ENCODE peak calls at places on chromosome 16, in four cellular contexts. One of them, this sample, is unnamed. For H3K4me1, the result is how much of the 10 kb centered on the place peaks cover.

GRCh38 chr16:73527191-73527590 is 479.3 kb upstream of the ZFHX3 start:
- DNase-seq in K562: no peak
- DNase-seq in HCT116: no peak
- DNase-seq in HepG2: no peak
- DNase-seq in this sample: no peak

GRCh38 chr16:24978370-24978914 is 36.7 kb downstream of the ARHGAP17 start:
- DNase-seq in K562: no peak
- DNase-seq in HCT116: no peak
- DNase-seq in HepG2: no peak
- DNase-seq in this sample: no peak

GRCh38 chr16:66386629-66387622 is 20.4 kb downstream of the CDH5 start:
- DNase-seq in K562: no peak
- DNase-seq in HCT116: no peak
- DNase-seq in HepG2: no peak
- DNase-seq in this sample: no peak

GRCh38 chr16:11609474-11610120 is 22.9 kb upstream of the LITAF start:
- DNase-seq in K562: no peak
- DNase-seq in HCT116: no peak
- DNase-seq in HepG2: no peak
- DNase-seq in this sample: no peak

GRCh38 chr16:726438-727290 is at the start of the genes CCDC78 and HAGHL:
- DNase-seq in K562: peak
- DNase-seq in HCT116: no peak
- DNase-seq in HepG2: no peak
- DNase-seq in this sample: no peak

GRCh38 chr16:70715860-70716357 is 30.1 kb upstream of the MTSS2 start:
- DNase-seq in K562: no peak
- DNase-seq in HCT116: no peak
- DNase-seq in HepG2: no peak
- DNase-seq in this sample: no peak

GRCh38 chr16:77584205-77584859 is 138.0 kb upstream of the NUDT7 start:
- DNase-seq in K562: peak
- DNase-seq in HCT116: peak
- DNase-seq in HepG2: peak
- DNase-seq in this sample: peak

GRCh38 chr16:3503513-3503912 is 2.7 kb downstream of the CLUAP1 start:
- DNase-seq in K562: no peak
- DNase-seq in HCT116: no peak
- DNase-seq in HepG2: no peak
- DNase-seq in this sample: no peak

GRCh38 chr16:24775455-24775854 is 46.0 kb downstream of the TNRC6A start:
- DNase-seq in K562: no peak
- DNase-seq in HCT116: no peak
- DNase-seq in HepG2: no peak
- DNase-seq in this sample: no peak

GRCh38 chr16:65285128-65286120 is 163.6 kb upstream of the CDH11 start:
- DNase-seq in K562: no peak
- DNase-seq in HCT116: no peak
- DNase-seq in HepG2: no peak
- DNase-seq in this sample: no peak

GRCh38 chr16:54283735-54284318 is 2.8 kb downstream of the IRX3 start:
- DNase-seq in K562: no peak
- DNase-seq in HCT116: no peak
- DNase-seq in HepG2: no peak
- DNase-seq in this sample: no peak

GRCh38 chr16:12801511-12802042 is 2.1 kb downstream of the CPPED1 start:
- DNase-seq in K562: peak
- DNase-seq in HCT116: no peak
- DNase-seq in HepG2: peak
- DNase-seq in this sample: no peak

DNA sequence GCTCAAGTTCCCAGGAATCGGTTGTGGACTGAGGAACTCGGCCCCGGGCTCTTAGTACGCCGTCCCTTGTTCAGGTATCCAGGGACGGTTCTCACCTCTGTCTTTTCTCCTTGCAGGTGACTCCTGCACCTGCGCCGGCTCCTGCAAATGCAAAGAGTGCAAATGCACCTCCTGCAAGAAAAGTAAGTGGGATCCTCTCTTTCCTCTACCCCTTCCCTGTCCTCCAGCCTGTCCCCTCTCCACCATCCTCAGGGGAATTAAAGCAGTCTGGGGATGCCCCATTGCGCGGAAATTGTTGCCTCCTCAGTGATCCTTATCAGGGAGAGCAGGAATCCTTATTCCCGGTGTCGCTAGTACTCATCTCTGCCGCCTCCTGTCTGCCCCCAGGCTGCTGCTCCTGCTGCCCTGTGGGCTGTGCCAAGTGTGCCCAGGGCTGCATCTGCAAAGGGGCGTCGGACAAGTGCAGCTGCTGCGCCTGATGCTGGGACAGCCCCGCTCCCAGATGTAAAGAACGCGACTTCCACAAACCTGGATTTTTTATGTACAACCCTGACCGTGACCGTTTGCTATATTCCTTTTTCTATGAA is 585 bp downstream of the MT2A start:
- DNase-seq in K562: no peak
- DNase-seq in HCT116: no peak
- DNase-seq in HepG2: no peak
- DNase-seq in this sample: no peak
- H3K4me1 ChIP-seq in K562: under half
- H3K4me1 ChIP-seq in HCT116: half or more
- H3K4me1 ChIP-seq in HepG2: half or more
- H3K4me1 ChIP-seq in this sample: half or more

GRCh38 chr16:50473375-50473945 is 74.7 kb upstream of the NKD1 start:
- DNase-seq in K562: no peak
- DNase-seq in HCT116: no peak
- DNase-seq in HepG2: peak
- DNase-seq in this sample: no peak
- TF ChIP-seq TCF7L2 in K562: no peak
- TF ChIP-seq TCF7L2 in HCT116: no peak
- TF ChIP-seq TCF7L2 in HepG2: no peak
- TF ChIP-seq TCF7L2 in this sample: no peak

DNA sequence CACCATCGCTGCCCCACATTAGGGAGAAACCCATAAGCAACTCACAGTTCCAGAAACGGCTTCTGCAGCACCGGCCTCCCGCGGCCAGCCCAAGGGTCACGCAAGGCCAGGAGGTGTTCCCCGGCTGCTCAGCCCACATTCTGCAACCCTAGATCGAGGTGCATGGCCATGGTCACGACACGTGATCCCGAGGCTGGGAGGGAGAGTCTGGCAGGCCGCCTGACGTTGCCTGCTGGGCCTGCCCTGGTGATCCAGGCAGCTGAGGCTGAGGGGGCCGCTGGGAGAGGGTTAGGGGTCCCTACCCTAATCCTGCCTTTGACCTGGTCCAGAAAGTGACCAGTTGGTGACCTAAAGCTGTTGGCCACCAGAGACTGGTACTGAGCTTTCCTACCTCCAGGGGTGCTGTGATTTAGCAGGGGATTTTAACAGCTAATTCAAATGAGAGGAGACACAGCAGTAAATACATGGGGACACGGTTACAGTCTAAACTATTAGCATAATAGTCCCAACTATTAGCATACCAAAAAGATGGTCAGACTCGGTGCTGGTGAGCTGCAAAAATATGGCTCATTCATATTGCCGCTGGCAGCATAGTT is 97.4 kb upstream of the CIBAR2 start:
- DNase-seq in K562: no peak
- DNase-seq in HCT116: no peak
- DNase-seq in HepG2: peak
- DNase-seq in this sample: no peak
- TF ChIP-seq CTCF in K562: no peak
- TF ChIP-seq CTCF in HCT116: peak
- TF ChIP-seq CTCF in HepG2: peak
- TF ChIP-seq CTCF in this sample: no peak

GRCh38 chr16:17520567-17520966 is 49.8 kb upstream of the XYLT1 start:
- DNase-seq in K562: no peak
- DNase-seq in HCT116: no peak
- DNase-seq in HepG2: no peak
- DNase-seq in this sample: no peak

GRCh38 chr16:17518441-17518840 is 47.7 kb upstream of the XYLT1 start:
- DNase-seq in K562: no peak
- DNase-seq in HCT116: no peak
- DNase-seq in HepG2: no peak
- DNase-seq in this sample: no peak

GRCh38 chr16:17515421-17516210 is 44.9 kb upstream of the XYLT1 start:
- DNase-seq in K562: no peak
- DNase-seq in HCT116: no peak
- DNase-seq in HepG2: no peak
- DNase-seq in this sample: no peak

GRCh38 chr16:17519556-17519955 is 48.8 kb upstream of the XYLT1 start:
- DNase-seq in K562: no peak
- DNase-seq in HCT116: no peak
- DNase-seq in HepG2: no peak
- DNase-seq in this sample: no peak

GRCh38 chr16:17519041-17519440 is 48.3 kb upstream of the XYLT1 start:
- DNase-seq in K562: no peak
- DNase-seq in HCT116: no peak
- DNase-seq in HepG2: no peak
- DNase-seq in this sample: no peak
- H3K4me1 ChIP-seq in K562: under half
- H3K4me1 ChIP-seq in HCT116: under half
- H3K4me1 ChIP-seq in HepG2: under half
- H3K4me1 ChIP-seq in this sample: under half

GRCh38 chr16:49485663-49486062 is 112.1 kb downstream of the C16orf78 start:
- DNase-seq in K562: no peak
- DNase-seq in HCT116: no peak
- DNase-seq in HepG2: no peak
- DNase-seq in this sample: no peak
- TF ChIP-seq TCF7L2 in K562: no peak
- TF ChIP-seq TCF7L2 in HCT116: no peak
- TF ChIP-seq TCF7L2 in HepG2: no peak
- TF ChIP-seq TCF7L2 in this sample: no peak

DNA sequence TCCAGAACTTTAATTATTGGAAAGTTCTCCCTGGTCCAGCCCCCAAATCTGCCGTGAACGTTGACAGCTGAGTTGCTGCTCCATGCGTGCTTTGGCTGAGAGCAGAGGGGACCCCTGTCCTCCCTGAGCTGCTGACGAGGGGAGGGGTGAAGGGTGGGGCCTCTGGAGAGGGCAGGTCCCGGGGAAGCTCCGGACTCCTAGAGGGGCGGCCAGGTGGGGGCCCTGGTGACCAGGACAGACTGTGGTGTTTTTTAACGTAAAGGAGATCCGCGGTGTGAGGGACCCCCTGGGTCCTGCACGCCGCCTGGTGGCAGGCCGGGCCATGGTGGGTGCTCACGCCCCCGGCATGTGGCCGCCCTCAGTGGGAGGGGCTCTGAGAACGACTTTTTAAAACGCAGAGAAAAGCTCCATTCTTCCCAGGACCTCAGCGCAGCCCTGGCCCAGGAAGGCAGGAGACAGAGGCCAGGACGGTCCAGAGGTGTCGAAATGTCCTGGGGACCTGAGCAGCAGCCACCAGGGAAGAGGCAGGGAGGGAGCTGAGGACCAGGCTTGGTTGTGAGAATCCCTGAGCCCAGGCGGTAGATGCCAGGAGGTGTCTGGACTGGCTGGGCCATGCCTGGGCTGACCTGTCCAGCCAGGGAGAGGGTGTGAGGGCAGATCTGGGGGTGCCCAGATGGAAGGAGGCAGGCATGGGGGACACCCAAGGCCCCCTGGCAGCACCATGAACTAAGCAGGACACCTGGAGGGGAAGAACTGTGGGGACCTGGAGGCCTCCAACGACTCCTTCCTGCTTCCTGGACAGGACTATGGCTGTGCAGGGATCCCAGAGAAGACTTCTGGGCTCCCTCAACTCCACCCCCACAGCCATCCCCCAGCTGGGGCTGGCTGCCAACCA is at the start of gene MC1R:
- DNase-seq in K562: peak
- DNase-seq in HCT116: peak
- DNase-seq in HepG2: peak
- DNase-seq in this sample: no peak
- TF ChIP-seq CTCF in K562: peak
- TF ChIP-seq CTCF in HCT116: peak
- TF ChIP-seq CTCF in HepG2: peak
- TF ChIP-seq CTCF in this sample: peak

DNA sequence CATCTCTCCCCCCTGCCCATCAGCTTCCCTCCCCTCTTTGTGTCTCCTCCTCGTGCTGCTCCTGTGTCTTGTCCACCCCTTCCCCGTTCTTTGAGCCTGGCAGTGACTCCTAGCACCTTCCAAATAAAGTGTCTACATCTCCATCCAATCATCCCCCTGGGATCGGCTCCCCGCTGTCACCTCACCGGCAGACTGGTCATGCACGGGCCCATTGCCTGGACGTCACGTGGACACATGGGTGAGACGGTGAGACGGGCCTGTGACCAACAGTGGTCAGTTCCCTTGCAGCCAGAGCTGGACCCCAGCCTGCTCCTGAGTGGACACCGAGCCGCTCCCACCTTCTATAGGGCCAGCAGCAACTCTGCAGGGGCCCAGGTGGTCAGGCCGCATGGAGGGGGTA is 46.4 kb downstream of the COTL1 start:
- DNase-seq in K562: no peak
- DNase-seq in HCT116: no peak
- DNase-seq in HepG2: no peak
- DNase-seq in this sample: no peak
- H3K4me1 ChIP-seq in K562: under half
- H3K4me1 ChIP-seq in HCT116: under half
- H3K4me1 ChIP-seq in HepG2: under half
- H3K4me1 ChIP-seq in this sample: under half

DNA sequence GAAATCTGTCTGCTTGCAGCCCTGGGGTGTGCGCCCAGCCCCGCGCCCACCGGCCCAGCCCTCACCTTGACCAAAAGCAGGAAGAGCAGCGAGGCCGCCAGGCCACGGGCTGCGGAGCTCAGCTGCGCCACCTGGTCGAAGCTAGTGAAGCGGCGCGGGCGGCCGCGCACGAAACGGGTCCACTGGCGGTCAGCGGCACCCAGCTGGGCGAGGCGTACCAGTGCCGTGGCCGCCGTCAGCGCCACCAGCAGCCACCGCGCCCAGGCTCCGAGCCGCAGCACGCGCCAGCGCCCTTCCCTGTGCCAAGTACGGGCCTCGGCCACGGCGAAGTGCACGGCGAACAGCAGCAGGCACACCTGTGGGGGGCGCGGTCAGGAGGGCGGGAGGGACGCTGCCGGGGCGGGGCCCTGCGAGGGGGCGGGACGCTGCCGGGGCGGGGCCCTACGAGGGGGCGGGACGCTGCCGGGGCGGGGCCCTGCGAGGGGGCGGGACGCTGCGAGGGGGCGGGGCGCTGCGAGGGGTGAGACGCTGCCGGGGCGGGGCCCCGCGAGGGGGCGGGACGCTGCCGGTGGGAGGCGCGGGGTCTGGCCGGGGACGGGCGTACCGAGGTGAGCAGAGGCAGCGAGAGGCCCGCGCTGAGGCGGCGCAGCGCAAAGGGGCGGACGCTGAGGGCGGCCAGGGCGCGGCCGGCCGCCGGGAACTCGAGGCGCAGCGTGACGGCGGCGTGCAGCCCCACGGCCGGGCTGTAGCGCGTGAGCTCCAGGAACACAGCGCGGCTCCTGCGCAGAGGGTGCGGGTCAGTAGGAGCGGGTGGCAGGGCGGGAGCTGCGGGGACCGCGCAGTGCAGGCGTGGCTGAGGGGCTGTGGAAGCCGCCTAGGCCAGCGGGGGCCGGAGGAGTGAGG is 43.3 kb downstream of the TSC2 start:
- DNase-seq in K562: peak
- DNase-seq in HCT116: peak
- DNase-seq in HepG2: no peak
- DNase-seq in this sample: no peak
- TF ChIP-seq TCF7L2 in K562: no peak
- TF ChIP-seq TCF7L2 in HCT116: no peak
- TF ChIP-seq TCF7L2 in HepG2: no peak
- TF ChIP-seq TCF7L2 in this sample: no peak